ENCODE peak calls at places on chromosomes 13 and 19, in nine cellular contexts. O is stimulated activated CD4-positive, alpha-beta T cell treated with anti-CD3 and anti-CD28 coated beads, Interleukin-1b, Interleukin-23, amount 100 ng/mL, for 24 hours; W is NCI-H2029 treated with DMSO at 0.1 percent for 48 hours; E is uterus; R is lung microvascular endothelial cell; D is naive thymus-derived CD8-positive, alpha-beta T cell; I is neuronal stem cell; F is stimulated activated CD8-positive, alpha-beta memory T cell treated with anti-CD3 and anti-CD28 coated beads, Interleukin-4, amount 100 ng/mL, for 1 hour; N is mucosa of descending colon. A is an unnamed sample.

GRCh38 chr19:6862673-6863078 is 24.7 kb upstream of the ADGRE1 start:
- DNase-seq in N (peak; percentile 87), W (peak; percentile 35), O (peak; percentile 78), E (peak; percentile 59), F (peak; percentile 80), I (peak; percentile 63), D (peak; percentile 82), R (peak; percentile 87), A (peak; percentile 81)

GRCh38 chr13:109345433-109345941 is 440.9 kb downstream of the IRS2 start:
- DNase-seq in O (no peak), W (no peak), D (no peak), E (no peak), F (no peak), N (no peak), I (no peak), R (peak; percentile 13), A (peak; percentile 65)

GRCh38 chr13:76759877-76760276 is 126.3 kb downstream of the KCTD12 start:
- DNase-seq in E (no peak), D (no peak), O (no peak), N (no peak), I (no peak), F (no peak), R (no peak), W (no peak), A (no peak)

GRCh38 chr19:7292950-7293794 is 1.0 kb downstream of the INSR start:
- DNase-seq in O (no peak), W (no peak), I (no peak), N (peak; percentile 80), E (peak; percentile 40), R (no peak), D (peak; percentile 2), F (no peak), A (no peak)

GRCh38 chr13:86946734-86947133 is 724.4 kb upstream of the SLITRK5 start:
- DNase-seq in W (no peak), R (no peak), F (no peak), O (no peak), D (no peak), E (no peak), I (no peak), N (no peak), A (no peak)

GRCh38 chr13:95740921-95741320 is 64.0 kb downstream of the DNAJC3 start:
- DNase-seq in R (no peak), O (no peak), E (no peak), F (no peak), D (no peak), W (no peak), I (no peak), N (no peak), A (no peak)

GRCh38 chr13:60091573-60091972 is 72.2 kb downstream of the DIAPH3 start:
- DNase-seq in N (no peak), I (no peak), F (no peak), W (no peak), R (no peak), E (no peak), O (no peak), D (no peak), A (no peak)

GRCh38 chr13:106296723-106297122 is 238.7 kb downstream of the EFNB2 start:
- DNase-seq in E (no peak), I (no peak), O (no peak), F (no peak), N (no peak), R (no peak), W (no peak), D (no peak), A (no peak)

GRCh38 chr13:95185311-95185710 is 115.9 kb downstream of the ABCC4 start:
- DNase-seq in N (no peak), F (no peak), E (no peak), W (no peak), D (no peak), I (no peak), R (no peak), O (no peak), A (no peak)

GRCh38 chr13:111153977-111154332 is 38.8 kb downstream of the ARHGEF7 start:
- DNase-seq in I (no peak), W (no peak), D (peak; percentile 37), O (peak; percentile 33), R (no peak), N (peak; percentile 81), F (no peak), E (no peak), A (no peak)

GRCh38 chr13:112809332-112810310 is 119.8 kb downstream of the ATP11A start:
- DNase-seq in I (no peak), N (no peak), W (no peak), D (no peak), O (no peak), E (no peak), R (no peak), F (no peak), A (no peak)

GRCh38 chr19:19109601-19110000 is 28.7 kb downstream of the TMEM161A start:
- DNase-seq in I (no peak), N (no peak), F (no peak), W (no peak), E (no peak), O (no peak), D (no peak), R (no peak), A (no peak)

GRCh38 chr19:3979289-3979673 is 6.0 kb downstream of the EEF2 start:
- DNase-seq in D (no peak), I (no peak), W (no peak), F (no peak), O (no peak), E (no peak), R (peak; percentile 2), N (peak; percentile 56), A (no peak)

GRCh38 chr19:2548966-2549365 is 73.0 kb downstream of the GADD45B start:
- DNase-seq in W (no peak), F (no peak), O (no peak), E (no peak), N (peak; percentile 29), I (no peak), R (no peak), D (no peak), A (no peak)

GRCh38 chr13:47215741-47216140 is 318.9 kb upstream of the HTR2A start:
- DNase-seq in F (no peak), D (no peak), N (no peak), R (no peak), E (no peak), W (no peak), O (no peak), I (no peak), A (peak; percentile 71)

GRCh38 chr19:32339988-32340874 is 5.2 kb upstream of the ZNF507 start:
- DNase-seq in E (peak; percentile 22), R (peak; percentile 54), D (peak; percentile 33), W (no peak), O (peak; percentile 3), N (no peak), F (peak; percentile 12), I (no peak), A (peak; percentile 15)

GRCh38 chr19:10388957-10389356 is 8.6 kb upstream of the TYK2 start:
- DNase-seq in D (peak; percentile 79), O (peak; percentile 77), W (peak; percentile 74), R (peak; percentile 81), F (peak; percentile 76), E (peak; percentile 86), N (peak; percentile 78), I (peak; percentile 85), A (peak; percentile 69)

GRCh38 chr19:1997353-1998233 is 17.9 kb downstream of the BTBD2 start:
- DNase-seq in R (no peak), F (no peak), D (no peak), O (no peak), I (no peak), W (no peak), N (no peak), E (no peak), A (no peak)